ENCODE peak calls at places on chromosomes 1 and 21, in eight cellular contexts. J is glutamatergic neuron; X is left ventricle myocardium inferior; F is CD4-positive, alpha-beta T cell; D is breast epithelium; C is sigmoid colon; K is cardiac muscle cell; I is GM10248. N is an unnamed sample.
A peak's percentile ranks its signal among the peaks of the same experiment; 100 is the strongest.

GRCh38 chr1:215192306-215192705 is 109.8 kb downstream of the KCNK2 start:
- DNase-seq in F (no peak), C (no peak), I (no peak), J (no peak), K (no peak), X (no peak), D (no peak), N (no peak)

GRCh38 chr1:157723157-157723556 is 22.6 kb upstream of the FCRL3 start:
- DNase-seq in C (no peak), F (no peak), K (no peak), I (no peak), D (no peak), X (no peak), J (no peak), N (no peak)

GRCh38 chr1:232278925-232279324 is 351.0 kb downstream of the SIPA1L2 start:
- DNase-seq in X (no peak), I (no peak), C (no peak), J (no peak), K (no peak), F (no peak), D (no peak), N (no peak)

GRCh38 chr1:43524804-43525203 is 5.9 kb upstream of the PTPRF start:
- DNase-seq in J (no peak), I (no peak), C (no peak), K (no peak), X (no peak), D (peak; percentile 34), F (no peak), N (no peak)

GRCh38 chr1:211599250-211599649 is 20.3 kb upstream of the SLC30A1 start:
- DNase-seq in J (no peak), I (no peak), C (no peak), K (no peak), D (no peak), X (no peak), F (no peak), N (no peak)

GRCh38 chr1:145707183-145707867 is at the start of gene PDZK1:
- DNase-seq in X (no peak), D (no peak), F (no peak), I (no peak), C (no peak), J (no peak), K (no peak), N (no peak)

GRCh38 chr1:178388398-178389161 is 108.2 kb downstream of the CLEC20A start:
- DNase-seq in X (no peak), C (no peak), I (no peak), J (peak; percentile 27), K (peak; percentile 39), D (no peak), F (no peak), N (no peak)

GRCh38 chr1:100631015-100631521 is 88.5 kb upstream of the VCAM1 start:
- DNase-seq in C (no peak), I (no peak), D (no peak), X (no peak), J (no peak), F (no peak), K (peak; percentile 84), N (no peak)

GRCh38 chr1:200302192-200302892 is 107.5 kb downstream of the ZNF281 start:
- DNase-seq in C (no peak), J (peak; percentile 27), K (peak; percentile 40), F (peak; percentile 53), D (no peak), X (no peak), I (peak; percentile 69), N (no peak)

GRCh38 chr1:59856725-59857338 is 42.1 kb downstream of the HOOK1 start:
- DNase-seq in C (no peak), F (no peak), K (no peak), D (no peak), I (no peak), X (no peak), J (no peak), N (no peak)

GRCh38 chr1:151553659-151554058 is 13.6 kb downstream of the TUFT1 start:
- DNase-seq in D (no peak), I (no peak), F (no peak), X (no peak), J (no peak), C (no peak), K (peak; percentile 11), N (no peak)

GRCh38 chr1:154772611-154773515 is 97.2 kb downstream of the KCNN3 start:
- DNase-seq in C (peak; percentile 54), X (no peak), K (no peak), I (no peak), J (no peak), F (no peak), D (no peak), N (no peak)

GRCh38 chr1:112849425-112849966 is 106.5 kb downstream of the SLC16A1 start:
- DNase-seq in X (peak; percentile 22), F (no peak), I (no peak), J (peak; percentile 71), K (peak; percentile 66), C (peak; percentile 50), D (no peak), N (peak; percentile 46)

GRCh38 chr1:217274416-217274815 is 356.5 kb downstream of the GPATCH2 start:
- DNase-seq in J (no peak), X (no peak), C (no peak), D (no peak), K (peak; percentile 47), F (no peak), I (no peak), N (no peak)

GRCh38 chr1:64228181-64228957 is 24.9 kb downstream of the UBE2U start:
- DNase-seq in I (no peak), C (no peak), K (no peak), X (no peak), J (no peak), D (no peak), F (no peak), N (no peak)

GRCh38 chr1:11701551-11701961 is 10.0 kb downstream of the DRAXIN start:
- DNase-seq in F (no peak), K (no peak), D (no peak), I (no peak), C (no peak), J (no peak), X (no peak), N (no peak)

GRCh38 chr1:201982923-201983805 is 716 bp downstream of the RNPEP start:
- DNase-seq in D (peak; percentile 66), K (peak; percentile 83), I (peak; percentile 65), F (peak; percentile 44), C (peak; percentile 90), X (peak; percentile 80), J (peak; percentile 73), N (peak; percentile 42)
- TF ChIP-seq CTCF in D (no peak), K (peak; percentile 24), I (no peak), F (no peak), C (no peak), X (peak; percentile 36), J (no peak), N (peak; percentile 0)

GRCh38 chr1:160438935-160439334 is 38.6 kb downstream of the VANGL2 start:
- DNase-seq in K (no peak), I (no peak), C (no peak), D (no peak), X (no peak), F (no peak), J (no peak), N (no peak)

GRCh38 chr1:160436975-160437374 is 36.6 kb downstream of the VANGL2 start:
- DNase-seq in F (no peak), X (no peak), J (no peak), K (peak; percentile 39), D (no peak), I (no peak), C (no peak), N (no peak)

GRCh38 chr1:160437432-160438319 is 37.3 kb downstream of the VANGL2 start:
- DNase-seq in C (no peak), I (peak; percentile 28), K (no peak), X (no peak), D (no peak), J (no peak), F (no peak), N (no peak)

GRCh38 chr1:160439718-160440117 is 39.4 kb downstream of the VANGL2 start:
- DNase-seq in K (no peak), F (no peak), I (no peak), J (no peak), C (no peak), D (no peak), X (no peak), N (no peak)

DNA sequence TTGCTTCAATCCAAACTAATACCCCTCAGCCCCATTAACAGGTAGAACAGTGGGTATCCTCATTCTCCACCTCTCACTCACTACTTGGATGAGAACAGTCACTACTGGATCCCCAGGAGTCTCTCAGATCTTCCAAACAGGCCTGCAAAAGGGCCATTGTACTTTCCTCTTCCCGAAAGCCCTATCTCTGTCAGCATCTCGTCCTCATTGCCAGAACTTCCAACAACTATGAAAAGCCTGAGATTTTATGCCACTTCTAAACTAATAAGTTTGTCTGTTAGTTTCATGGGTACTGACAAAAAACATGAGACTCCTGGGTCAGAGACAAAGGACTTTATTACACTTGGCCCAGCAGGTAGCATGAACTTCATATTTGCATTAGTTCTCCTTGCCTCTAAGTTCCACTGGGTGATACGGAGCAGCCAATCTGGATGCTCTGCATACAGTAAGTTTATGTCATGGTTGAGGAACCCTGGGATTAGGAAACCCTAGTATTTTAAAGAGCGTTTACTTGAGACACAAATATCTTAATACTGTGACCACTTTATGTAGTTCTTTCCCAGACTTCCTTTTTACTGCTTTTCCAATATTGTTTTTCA is 38.1 kb downstream of the VANGL2 start:
- DNase-seq in J (no peak), K (no peak), X (no peak), F (no peak), I (no peak), C (no peak), D (no peak), N (no peak)
- TF ChIP-seq CTCF in J (no peak), K (no peak), X (no peak), F (no peak), I (no peak), C (no peak), D (no peak), N (no peak)

DNA sequence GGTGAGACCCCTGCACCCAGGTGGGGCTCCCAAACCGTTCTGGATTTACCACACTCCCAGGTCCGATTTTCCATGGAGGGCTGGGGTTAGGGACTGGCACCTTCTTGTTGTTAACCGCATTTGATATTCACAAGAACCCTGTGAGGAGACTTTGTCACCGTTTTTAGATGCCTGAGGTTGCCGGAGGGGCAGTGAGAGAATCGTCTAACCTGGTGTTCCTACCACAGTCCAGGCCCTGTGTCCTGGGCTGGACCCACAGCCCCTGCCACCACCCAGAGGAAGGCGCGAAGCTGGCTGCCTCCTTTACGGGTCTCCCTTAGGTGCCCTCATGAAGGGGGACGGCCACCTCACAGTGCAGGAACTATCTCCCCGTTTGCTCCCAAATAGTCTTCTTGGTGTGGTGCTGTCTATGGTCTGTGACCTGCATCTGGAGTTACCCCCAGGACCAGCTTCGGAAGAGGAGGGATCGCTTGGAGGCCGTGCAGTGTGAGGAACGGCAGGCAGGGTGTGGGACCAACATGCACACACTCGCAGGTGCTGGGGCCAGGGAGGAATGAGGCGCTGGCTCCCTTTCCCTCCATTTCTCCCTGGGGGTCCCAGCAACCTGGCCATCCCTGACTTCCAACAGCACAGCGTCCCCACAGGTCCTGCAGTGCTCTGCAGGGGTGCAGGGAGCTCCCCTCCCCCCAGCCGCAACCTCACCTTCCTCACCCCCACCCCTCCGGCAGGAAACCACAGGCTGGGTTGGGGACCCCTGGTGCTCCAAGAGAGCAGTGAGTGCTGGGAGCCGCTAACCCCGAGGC is 7.0 kb downstream of the SIM2 start:
- DNase-seq in F (no peak), I (no peak), J (peak; percentile 35), D (no peak), K (no peak), X (no peak), C (no peak), N (no peak)
- TF ChIP-seq CTCF in F (no peak), I (no peak), J (peak; percentile 43), D (no peak), K (no peak), X (no peak), C (no peak), N (no peak)

GRCh38 chr21:30839304-30839703 is 9.7 kb upstream of the KRTAP7-1 start:
- DNase-seq in I (peak; percentile 23), F (peak; percentile 4), K (peak; percentile 1), X (no peak), C (no peak), D (no peak), J (peak; percentile 74), N (no peak)
- TF ChIP-seq CTCF in I (no peak), F (no peak), K (no peak), X (no peak), C (no peak), D (no peak), J (peak; percentile 51), N (peak; percentile 29)